ENCODE peak calls at places on chromosome 22, in ten cellular contexts. J is naive thymus-derived CD8-positive, alpha-beta T cell; D is Panc1; M is psoas muscle; N is stimulated activated naive B cell treated with anti-CD40 and anti-IgM and Interleukin-4, amounts not matched to agents 10 μg/mL and 1 μg/mL and 100 μg/mL, for 72 hours; K is A549; Y is aorta; W is CD8-positive, alpha-beta T cell; Z is stimulated activated naive CD8-positive, alpha-beta T cell treated with anti-CD3 and anti-CD28 coated beads, Interleukin-15, Interleukin-2, amounts not matched to agents 100 U/mL and 50 U/mL, for 24 hours; G is activated T-helper 17 cell treated with anti-CD3 and anti-CD28 coated beads, Interleukin-2, amount 50 U/mL, for 72 hours. I is an unnamed sample.
A peak's percentile ranks its signal among the peaks of the same experiment; 100 is the strongest.

GRCh38 chr22:18032455-18033101 is 8.2 kb upstream of the MICAL3 start:
- ATAC-seq in J (no peak), D (peak; percentile 77), M (no peak), N (no peak), K (peak; percentile 68), Y (no peak), W (no peak), Z (no peak), G (no peak), I (peak; percentile 82)

GRCh38 chr22:45906946-45907345 is 70.0 kb downstream of the WNT7B start:
- ATAC-seq in J (no peak), D (no peak), M (no peak), N (no peak), K (no peak), Y (no peak), W (no peak), Z (no peak), G (no peak), I (no peak)

GRCh38 chr22:18067548-18068341 is 10.0 kb upstream of the PEX26 start:
- ATAC-seq in J (no peak), D (no peak), M (peak; percentile 51), N (no peak), K (no peak), Y (peak; percentile 51), W (no peak), Z (no peak), G (no peak), I (no peak)

GRCh38 chr22:27748355-27749168 is 53.0 kb downstream of the MN1 start:
- ATAC-seq in J (no peak), D (no peak), M (no peak), N (no peak), K (no peak), Y (peak; percentile 66), W (no peak), Z (no peak), G (no peak), I (no peak)

GRCh38 chr22:37428649-37429586 is 1.6 kb upstream of the ELFN2 start:
- ATAC-seq in J (peak; percentile 64), D (peak; percentile 67), M (no peak), N (peak; percentile 58), K (peak; percentile 74), Y (no peak), W (peak; percentile 62), Z (no peak), G (no peak), I (no peak)

GRCh38 chr22:47618611-47619010 is 856.2 kb downstream of the TBC1D22A start:
- ATAC-seq in J (no peak), D (no peak), M (no peak), N (no peak), K (no peak), Y (no peak), W (no peak), Z (no peak), G (no peak), I (no peak)

GRCh38 chr22:47296405-47297260 is 534.2 kb downstream of the TBC1D22A start:
- ATAC-seq in J (no peak), D (no peak), M (no peak), N (no peak), K (no peak), Y (no peak), W (no peak), Z (no peak), G (no peak), I (no peak)

GRCh38 chr22:22931557-22932270 is 44.1 kb downstream of the IGLL5 start:
- ATAC-seq in J (no peak), D (no peak), M (no peak), N (no peak), K (no peak), Y (no peak), W (no peak), Z (no peak), G (no peak), I (no peak)

GRCh38 chr22:27874185-27874584 is 44.9 kb downstream of the PITPNB start:
- ATAC-seq in J (no peak), D (no peak), M (no peak), N (no peak), K (no peak), Y (peak; percentile 19), W (no peak), Z (no peak), G (no peak), I (peak; percentile 14)

GRCh38 chr22:42229455-42230149 is 40.9 kb downstream of the TCF20 start:
- ATAC-seq in J (no peak), D (no peak), M (no peak), N (no peak), K (no peak), Y (peak; percentile 59), W (no peak), Z (no peak), G (no peak), I (peak; percentile 23)

GRCh38 chr22:30490399-30490798 is 15.1 kb downstream of the SEC14L4 start:
- ATAC-seq in J (no peak), D (peak; percentile 33), M (no peak), N (no peak), K (no peak), Y (no peak), W (no peak), Z (no peak), G (no peak), I (no peak)

GRCh38 chr22:32828150-32828549 is 26.6 kb downstream of the TIMP3 start:
- ATAC-seq in J (no peak), D (no peak), M (peak; percentile 25), N (no peak), K (no peak), Y (no peak), W (no peak), Z (no peak), G (no peak), I (no peak)

GRCh38 chr22:34866501-34867171 is 199.3 kb upstream of the ISX start:
- ATAC-seq in J (no peak), D (no peak), M (no peak), N (no peak), K (no peak), Y (no peak), W (no peak), Z (no peak), G (no peak), I (peak; percentile 87)

GRCh38 chr22:35873426-35873825 is 155.2 kb downstream of the RBFOX2 start:
- ATAC-seq in J (no peak), D (no peak), M (no peak), N (peak; percentile 42), K (no peak), Y (no peak), W (no peak), Z (no peak), G (no peak), I (peak; percentile 32)

GRCh38 chr22:19003518-19003917 is 67.4 kb upstream of the PRODH start:
- ATAC-seq in J (no peak), D (no peak), M (no peak), N (no peak), K (no peak), Y (no peak), W (no peak), Z (no peak), G (no peak), I (no peak)

GRCh38 chr22:23705358-23705757 is 14.5 kb downstream of the RGL4 start:
- ATAC-seq in J (no peak), D (no peak), M (no peak), N (no peak), K (no peak), Y (no peak), W (peak; percentile 68), Z (peak; percentile 77), G (peak; percentile 80), I (no peak)

GRCh38 chr22:24590596-24591173 is 2.2 kb downstream of the LRRC75B start:
- ATAC-seq in J (no peak), D (no peak), M (no peak), N (no peak), K (no peak), Y (no peak), W (no peak), Z (no peak), G (no peak), I (no peak)

GRCh38 chr22:27919222-27919942 is at the start of gene PITPNB:
- ATAC-seq in J (peak; percentile 85), D (peak; percentile 96), M (peak; percentile 98), N (peak; percentile 85), K (peak; percentile 93), Y (peak; percentile 99), W (peak; percentile 89), Z (peak; percentile 87), G (peak; percentile 88), I (peak; percentile 99)

GRCh38 chr22:25351631-25352293 is 132.3 kb downstream of the CRYBB2 start:
- ATAC-seq in J (no peak), D (no peak), M (no peak), N (no peak), K (no peak), Y (no peak), W (no peak), Z (no peak), G (no peak), I (no peak)

GRCh38 chr22:50188356-50188755 is 2.6 kb downstream of the TRABD start:
- ATAC-seq in J (no peak), D (no peak), M (no peak), N (no peak), K (no peak), Y (no peak), W (no peak), Z (no peak), G (no peak), I (no peak)

GRCh38 chr22:36048911-36049677 is 20.5 kb upstream of the RBFOX2 start:
- ATAC-seq in J (no peak), D (no peak), M (peak; percentile 94), N (no peak), K (no peak), Y (no peak), W (no peak), Z (no peak), G (no peak), I (no peak)

GRCh38 chr22:45280583-45280972 is 4.2 kb upstream of the UPK3A start:
- ATAC-seq in J (no peak), D (no peak), M (no peak), N (no peak), K (no peak), Y (no peak), W (no peak), Z (no peak), G (no peak), I (no peak)

GRCh38 chr22:46750861-46751260 is 11.6 kb upstream of the TBC1D22A start:
- ATAC-seq in J (no peak), D (no peak), M (no peak), N (no peak), K (no peak), Y (no peak), W (no peak), Z (no peak), G (no peak), I (peak; percentile 34)

GRCh38 chr22:28208036-28208435 is 289.0 kb upstream of the PITPNB start:
- ATAC-seq in J (no peak), D (no peak), M (no peak), N (no peak), K (no peak), Y (no peak), W (no peak), Z (no peak), G (no peak), I (peak; percentile 38)

GRCh38 chr22:30247974-30248373 is 1.4 kb upstream of the LIF start:
- ATAC-seq in J (no peak), D (peak; percentile 1), M (no peak), N (no peak), K (no peak), Y (no peak), W (no peak), Z (no peak), G (no peak), I (no peak)

GRCh38 chr22:20517422-20517821 is 10.0 kb downstream of the MED15 start:
- ATAC-seq in J (peak; percentile 83), D (no peak), M (no peak), N (no peak), K (no peak), Y (no peak), W (no peak), Z (no peak), G (no peak), I (peak; percentile 9)

GRCh38 chr22:45098056-45098455 is 65.7 kb upstream of the NUP50 start:
- ATAC-seq in J (no peak), D (no peak), M (no peak), N (no peak), K (no peak), Y (no peak), W (no peak), Z (peak; percentile 47), G (peak; percentile 78), I (no peak)

GRCh38 chr22:23516304-23516703 is 63.8 kb downstream of the IGLL1 start:
- ATAC-seq in J (no peak), D (no peak), M (no peak), N (no peak), K (no peak), Y (no peak), W (no peak), Z (no peak), G (no peak), I (no peak)